ENCODE peak calls at places on chromosomes 2 and 18, in six cellular contexts. T is IMR-90; G is pulmonary artery endothelial cell; V is smooth muscle cell of the brain vasculature; S is stimulated activated CD4-positive, alpha-beta T cell treated with anti-CD3 and anti-CD28 coated beads, Interleukin-2, amount 100 ng/mL, for 48 hours; W is left ventricle myocardium superior. Q is an unnamed sample.

GRCh38 chr2:197312186-197312585 is 1.6 kb upstream of the ANKRD44 start:
- DNase-seq in T (no peak), S (no peak), V (no peak), W (no peak), G (no peak), Q (peak)

GRCh38 chr2:7429733-7430132 is 512.5 kb downstream of the RNF144A start:
- DNase-seq in T (no peak), W (no peak), S (no peak), V (no peak), G (no peak), Q (no peak)

GRCh38 chr2:27823135-27823534 is 51.6 kb downstream of the MRPL33 start:
- DNase-seq in S (no peak), T (no peak), G (no peak), V (no peak), W (no peak), Q (no peak)

GRCh38 chr18:10681581-10682367 is 155.9 kb downstream of the NAPG start:
- DNase-seq in V (no peak), G (no peak), W (no peak), T (peak), S (no peak), Q (no peak)

GRCh38 chr2:158457826-158458616 is 1.3 kb downstream of the PKP4 start:
- DNase-seq in G (peak), T (peak), W (peak), S (peak), V (no peak), Q (peak)

GRCh38 chr18:48405108-48405507 is 4.1 kb downstream of the ZBTB7C start:
- DNase-seq in T (peak), W (no peak), S (no peak), V (no peak), G (no peak), Q (peak)

GRCh38 chr2:147223553-147223952 is 621.3 kb upstream of the ACVR2A start:
- DNase-seq in G (no peak), S (no peak), T (no peak), W (no peak), V (no peak), Q (no peak)

GRCh38 chr2:171800639-171801038 is 93.4 kb downstream of the SLC25A12 start:
- DNase-seq in S (no peak), G (no peak), T (peak), V (no peak), W (no peak), Q (no peak)

GRCh38 chr2:155714983-155715382 is 617.5 kb downstream of the NR4A2 start:
- DNase-seq in V (no peak), W (no peak), G (no peak), T (no peak), S (no peak), Q (no peak)

GRCh38 chr18:48762836-48763713 is 187.7 kb downstream of the SMAD7 start:
- DNase-seq in V (no peak), S (no peak), G (no peak), T (no peak), W (no peak), Q (no peak)

GRCh38 chr2:105935048-105935447 is 190.3 kb downstream of the NCK2 start:
- DNase-seq in W (no peak), T (no peak), S (no peak), G (no peak), V (no peak), Q (no peak)

GRCh38 chr2:234451852-234452625 is 44.8 kb downstream of the ARL4C start:
- DNase-seq in V (no peak), S (no peak), W (no peak), G (no peak), T (peak), Q (peak)